ENCODE peak calls at places on chromosomes 2 and 18, in nine cellular contexts. C, Q, D, Y, F, E, T, M and V are unnamed samples.

GRCh38 chr2:2170861-2171260 is 160.2 kb downstream of the MYT1L start:
- DNase-seq in C (no peak), Q (no peak), D (no peak), Y (no peak), F (no peak), E (no peak), T (no peak), M (no peak), V (no peak)

GRCh38 chr2:101753207-101753616 is 55.7 kb downstream of the MAP4K4 start:
- DNase-seq in C (no peak), Q (no peak), D (no peak), Y (no peak), F (no peak), E (no peak), T (no peak), M (no peak), V (no peak)

GRCh38 chr18:57959278-57959677 is 84.7 kb upstream of the NEDD4L start:
- DNase-seq in C (peak; percentile 65), Q (no peak), D (no peak), Y (no peak), F (no peak), E (peak; percentile 67), T (peak; percentile 32), M (peak; percentile 29), V (no peak)

GRCh38 chr2:174779361-174779928 is 15.2 kb upstream of the CHRNA1 start:
- DNase-seq in C (peak; percentile 66), Q (no peak), D (no peak), Y (no peak), F (no peak), E (peak; percentile 85), T (peak; percentile 85), M (no peak), V (no peak)

GRCh38 chr2:23287250-23287704 is 97.7 kb upstream of the KLHL29 start:
- DNase-seq in C (peak; percentile 28), Q (no peak), D (no peak), Y (no peak), F (peak; percentile 77), E (peak; percentile 59), T (peak; percentile 60), M (no peak), V (no peak)

GRCh38 chr18:3180325-3180724 is 39.4 kb downstream of the MYOM1 start:
- DNase-seq in C (no peak), Q (no peak), D (no peak), Y (no peak), F (no peak), E (peak; percentile 46), T (peak; percentile 33), M (no peak), V (no peak)

GRCh38 chr2:3208179-3208578 is 169.4 kb downstream of the EIPR1 start:
- DNase-seq in C (no peak), Q (no peak), D (no peak), Y (no peak), F (no peak), E (no peak), T (no peak), M (no peak), V (no peak)

GRCh38 chr2:180240774-180241173 is 233.7 kb upstream of the CWC22 start:
- DNase-seq in C (peak; percentile 43), Q (no peak), D (no peak), Y (no peak), F (no peak), E (peak; percentile 52), T (no peak), M (peak; percentile 9), V (no peak)

GRCh38 chr2:223815186-223815883 is 22.0 kb downstream of the AP1S3 start:
- DNase-seq in C (peak; percentile 99), Q (no peak), D (no peak), Y (no peak), F (no peak), E (peak; percentile 95), T (peak; percentile 96), M (no peak), V (no peak)

GRCh38 chr2:224072541-224073188 is 33.6 kb upstream of the SERPINE2 start:
- DNase-seq in C (peak; percentile 37), Q (peak; percentile 30), D (no peak), Y (no peak), F (peak; percentile 87), E (peak; percentile 32), T (peak; percentile 86), M (no peak), V (no peak)

GRCh38 chr2:136246086-136246669 is 128.2 kb upstream of the CXCR4 start:
- DNase-seq in C (peak; percentile 18), Q (no peak), D (no peak), Y (peak; percentile 18), F (peak; percentile 85), E (no peak), T (peak; percentile 47), M (peak; percentile 95), V (no peak)

GRCh38 chr2:3636586-3637310 is 21.3 kb upstream of the ALLC start:
- DNase-seq in C (no peak), Q (no peak), D (no peak), Y (no peak), F (peak; percentile 37), E (no peak), T (no peak), M (no peak), V (no peak)

GRCh38 chr18:10353791-10354190 is 100.6 kb upstream of the APCDD1 start:
- DNase-seq in C (peak; percentile 67), Q (no peak), D (no peak), Y (no peak), F (no peak), E (peak; percentile 90), T (peak; percentile 92), M (no peak), V (no peak)

GRCh38 chr2:49621014-49621413 is 466.7 kb upstream of the FSHR start:
- DNase-seq in C (no peak), Q (no peak), D (no peak), Y (no peak), F (no peak), E (no peak), T (no peak), M (no peak), V (no peak)

GRCh38 chr2:49616800-49617199 is 462.5 kb upstream of the FSHR start:
- DNase-seq in C (peak; percentile 13), Q (no peak), D (no peak), Y (no peak), F (no peak), E (peak; percentile 1), T (peak; percentile 1), M (peak; percentile 55), V (no peak)

DNA sequence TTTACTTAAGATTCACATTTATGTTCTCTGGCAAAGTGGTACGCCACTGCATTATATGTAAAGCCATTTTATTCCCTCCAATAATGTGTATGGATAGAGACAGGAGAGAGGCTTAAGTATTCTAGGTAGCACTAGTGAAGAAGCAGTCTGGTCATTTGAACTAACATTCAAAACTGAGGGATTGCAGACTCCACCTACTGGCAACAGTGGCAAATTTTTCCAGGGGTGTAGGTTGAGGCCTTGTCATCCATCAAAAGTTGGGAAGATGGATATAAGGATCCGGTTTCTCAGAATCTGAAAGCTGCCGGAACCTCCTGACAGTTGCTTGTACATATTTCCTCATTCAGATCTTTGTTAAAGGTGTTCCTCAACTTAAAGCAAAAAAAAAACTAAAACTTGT is 465.5 kb upstream of the FSHR start:
- DNase-seq in C (no peak), Q (no peak), D (no peak), Y (no peak), F (no peak), E (no peak), T (no peak), M (peak; percentile 5), V (no peak)
- TF ChIP-seq CTCF in C (peak; percentile 4), Q (no peak), D (no peak), Y (no peak), F (no peak), E (no peak), T (no peak), M (peak; percentile 22), V (no peak)

GRCh38 chr2:44053052-44053451 is 57.3 kb upstream of the LRPPRC start:
- DNase-seq in C (no peak), Q (no peak), D (no peak), Y (no peak), F (no peak), E (no peak), T (no peak), M (no peak), V (no peak)
- TF ChIP-seq CTCF in C (no peak), Q (no peak), D (no peak), Y (no peak), F (no peak), E (no peak), T (no peak), M (no peak), V (no peak)

GRCh38 chr2:26786207-26787023 is 559 bp downstream of the CENPA start:
- DNase-seq in C (no peak), Q (no peak), D (no peak), Y (no peak), F (peak; percentile 87), E (peak; percentile 46), T (no peak), M (peak; percentile 54), V (no peak)

GRCh38 chr2:26782876-26783704 is 2.8 kb upstream of the CENPA start:
- DNase-seq in C (no peak), Q (no peak), D (no peak), Y (no peak), F (no peak), E (no peak), T (no peak), M (no peak), V (no peak)

GRCh38 chr2:26784570-26785234 is 1.2 kb upstream of the CENPA start:
- DNase-seq in C (no peak), Q (no peak), D (no peak), Y (no peak), F (no peak), E (no peak), T (no peak), M (no peak), V (no peak)

GRCh38 chr2:26780203-26780760 is 5.6 kb upstream of the CENPA start:
- DNase-seq in C (no peak), Q (no peak), D (no peak), Y (no peak), F (no peak), E (no peak), T (no peak), M (peak; percentile 79), V (no peak)

DNA sequence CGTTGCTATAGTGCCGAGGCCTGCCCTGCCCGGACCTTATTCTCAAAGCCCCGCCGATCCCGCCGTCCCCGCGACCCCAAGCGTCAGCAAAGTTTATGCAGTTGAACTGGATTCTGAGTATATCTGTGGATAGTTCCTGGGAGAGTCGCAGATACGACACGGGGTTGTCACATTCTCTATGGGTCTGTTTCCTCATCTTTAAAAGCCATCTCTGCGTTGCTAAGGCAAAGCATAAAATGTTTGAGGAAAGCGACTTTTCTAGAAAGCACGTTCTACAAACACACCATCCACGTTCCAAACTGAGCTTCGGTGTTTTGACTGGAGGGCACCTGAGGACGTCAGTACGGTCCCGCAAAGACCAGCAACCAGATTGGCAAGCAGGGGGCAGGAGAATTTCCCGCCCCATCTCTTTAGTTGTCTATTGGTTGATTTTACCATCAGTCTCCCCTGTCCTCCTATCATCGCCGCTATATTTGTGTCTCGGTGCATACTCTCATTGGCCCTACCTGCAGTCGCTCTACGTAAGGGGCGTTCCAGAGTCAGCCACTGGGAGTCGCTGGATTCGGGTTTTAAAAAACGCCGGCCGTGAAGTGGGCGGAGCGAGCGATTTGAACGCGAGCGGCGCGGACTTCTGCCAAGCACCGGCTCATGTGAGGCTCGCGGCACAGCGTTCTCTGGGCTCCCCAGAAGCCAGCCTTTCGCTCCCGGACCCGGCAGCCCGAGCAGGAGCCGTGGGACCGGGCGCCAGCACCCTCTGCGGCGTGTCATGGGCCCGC is at the start of gene CENPA:
- DNase-seq in C (peak; percentile 100), Q (peak; percentile 94), D (peak; percentile 95), Y (peak; percentile 84), F (peak; percentile 97), E (peak; percentile 99), T (peak; percentile 99), M (peak; percentile 100), V (peak; percentile 96)
- TF ChIP-seq CTCF in C (peak; percentile 3), Q (no peak), D (peak; percentile 33), Y (peak; percentile 75), F (peak; percentile 2), E (no peak), T (no peak), M (no peak), V (no peak)

GRCh38 chr2:64562148-64562784 is 38.1 kb downstream of the AFTPH start:
- DNase-seq in C (peak; percentile 9), Q (no peak), D (no peak), Y (no peak), F (no peak), E (peak; percentile 24), T (no peak), M (peak; percentile 32), V (no peak)
- TF ChIP-seq CTCF in C (no peak), Q (peak; percentile 23), D (peak; percentile 29), Y (peak; percentile 15), F (peak; percentile 14), E (no peak), T (peak; percentile 38), M (peak; percentile 9), V (no peak)